ENCODE peak calls at places on chromosomes 5 and 9, in four cellular contexts. R is K562, L is HepG2, B is GM12878. J is an unnamed sample.

GRCh38 chr5:126647071-126647470 is 46.3 kb downstream of the PHAX start:
- DNase-seq in R (no peak), L (no peak), B (no peak), J (no peak)

GRCh38 chr9:108048406-108049025 is 558.9 kb upstream of the KLF4 start:
- DNase-seq in R (no peak), L (no peak), B (no peak), J (no peak)

GRCh38 chr5:177111720-177112394 is 21.7 kb upstream of the NSD1 start:
- DNase-seq in R (peak), L (peak), B (no peak), J (peak)

GRCh38 chr5:77168884-77169254 is 41.6 kb upstream of the PDE8B start:
- DNase-seq in R (peak), L (no peak), B (no peak), J (no peak)

GRCh38 chr9:114098660-114099522 is at the start of gene KIF12:
- DNase-seq in R (peak), L (peak), B (no peak), J (peak)

GRCh38 chr5:72042097-72042496 is 65.2 kb upstream of the MAP1B start:
- DNase-seq in R (no peak), L (no peak), B (no peak), J (no peak)

GRCh38 chr9:4615251-4615650 is 46.8 kb upstream of the PLPP6 start:
- DNase-seq in R (no peak), L (no peak), B (no peak), J (no peak)

GRCh38 chr9:16023466-16023865 is 470.6 kb downstream of the CCDC171 start:
- DNase-seq in R (no peak), L (no peak), B (no peak), J (no peak)

GRCh38 chr9:118091676-118092490 is 387.7 kb downstream of the TLR4 start:
- DNase-seq in R (no peak), L (no peak), B (no peak), J (no peak)

GRCh38 chr9:109705515-109705914 is 74.5 kb upstream of the PALM2AKAP2 start:
- DNase-seq in R (no peak), L (peak), B (no peak), J (no peak)

GRCh38 chr9:124574944-124575343 is 67.7 kb upstream of the NR5A1 start:
- DNase-seq in R (no peak), L (peak), B (no peak), J (no peak)

GRCh38 chr9:85408494-85408893 is 333.3 kb downstream of the AGTPBP1 start:
- DNase-seq in R (no peak), L (peak), B (no peak), J (no peak)

GRCh38 chr9:92986175-92987110 is 39.1 kb downstream of the FGD3 start:
- DNase-seq in R (no peak), L (no peak), B (no peak), J (no peak)

GRCh38 chr5:137858223-137858916 is 9.3 kb upstream of the MYOT start:
- DNase-seq in R (no peak), L (no peak), B (peak), J (no peak)

GRCh38 chr5:68315679-68316271 is 100.2 kb downstream of the PIK3R1 start:
- DNase-seq in R (no peak), L (no peak), B (peak), J (peak)

GRCh38 chr9:134419684-134420076 is 93.4 kb downstream of the RXRA start:
- DNase-seq in R (peak), L (no peak), B (no peak), J (peak)

GRCh38 chr5:66989781-66990180 is 206.8 kb downstream of the CD180 start:
- DNase-seq in R (no peak), L (no peak), B (no peak), J (no peak)

GRCh38 chr9:125750656-125751035 is 3.5 kb downstream of the PBX3 start:
- DNase-seq in R (no peak), L (no peak), B (no peak), J (no peak)

GRCh38 chr5:96641368-96641767 is 20.8 kb upstream of the CAST start:
- DNase-seq in R (no peak), L (no peak), B (no peak), J (no peak)

GRCh38 chr5:169826618-169827017 is 153.7 kb downstream of the INSYN2B start:
- DNase-seq in R (peak), L (no peak), B (no peak), J (peak)

GRCh38 chr9:120445974-120446373 is 134.0 kb downstream of the CDK5RAP2 start:
- DNase-seq in R (no peak), L (no peak), B (no peak), J (no peak)

GRCh38 chr5:32100903-32101302 is 73.2 kb downstream of the GOLPH3 start:
- DNase-seq in R (no peak), L (no peak), B (no peak), J (no peak)

GRCh38 chr5:157142317-157143126 is at the start of gene MED7:
- DNase-seq in R (peak), L (peak), B (peak), J (peak)

GRCh38 chr9:104362912-104363472 is 141.1 kb upstream of the OR13F1 start:
- DNase-seq in R (no peak), L (no peak), B (no peak), J (no peak)

GRCh38 chr9:85973238-85973637 is 32.3 kb downstream of the NAA35 start:
- DNase-seq in R (no peak), L (no peak), B (no peak), J (no peak)

GRCh38 chr5:132427285-132428146 is 58.0 kb downstream of the SLC22A5 start:
- DNase-seq in R (no peak), L (no peak), B (no peak), J (no peak)

GRCh38 chr5:35229076-35230042 is 928 bp downstream of the PRLR start:
- DNase-seq in R (no peak), L (peak), B (no peak), J (peak)

GRCh38 chr5:23977996-23978395 is 470.6 kb downstream of the PRDM9 start:
- DNase-seq in R (peak), L (peak), B (no peak), J (peak)

GRCh38 chr9:101508203-101508602 is 25.4 kb upstream of the RNF20 start:
- DNase-seq in R (no peak), L (no peak), B (no peak), J (no peak)

GRCh38 chr9:19229725-19230355 is 653 bp upstream of the DENND4C start:
- DNase-seq in R (no peak), L (peak), B (no peak), J (peak)

GRCh38 chr5:137533963-137534362 is 34.8 kb upstream of the SPOCK1 start:
- DNase-seq in R (no peak), L (no peak), B (no peak), J (no peak)

GRCh38 chr9:16029056-16029615 is 476.3 kb downstream of the CCDC171 start:
- DNase-seq in R (no peak), L (no peak), B (no peak), J (no peak)

GRCh38 chr9:111179577-111179976 is 141.3 kb upstream of the LPAR1 start:
- DNase-seq in R (no peak), L (no peak), B (peak), J (no peak)

GRCh38 chr5:173326501-173326960 is 1.7 kb downstream of the STC2 start:
- DNase-seq in R (peak), L (no peak), B (no peak), J (no peak)

GRCh38 chr5:146467729-146468128 is 20.6 kb downstream of the TCERG1 start:
- DNase-seq in R (no peak), L (no peak), B (no peak), J (no peak)

GRCh38 chr5:82165740-82166530 is 112.2 kb downstream of the RPS23 start:
- DNase-seq in R (peak), L (peak), B (peak), J (peak)

GRCh38 chr5:35815089-35815936 is 41.4 kb upstream of the IL7R start:
- DNase-seq in R (peak), L (peak), B (no peak), J (peak)

GRCh38 chr5:147017191-147017590 is 138.6 kb upstream of the PPP2R2B start:
- DNase-seq in R (no peak), L (no peak), B (no peak), J (no peak)

GRCh38 chr5:56302027-56302426 is 68.9 kb upstream of the ANKRD55 start:
- DNase-seq in R (no peak), L (peak), B (no peak), J (no peak)

GRCh38 chr5:135965504-135965903 is 10.7 kb upstream of the LECT2 start:
- DNase-seq in R (no peak), L (no peak), B (no peak), J (no peak)

GRCh38 chr5:135966165-135966564 is 11.4 kb upstream of the LECT2 start:
- DNase-seq in R (no peak), L (no peak), B (no peak), J (no peak)

GRCh38 chr5:135966790-135967189 is 12.0 kb upstream of the LECT2 start:
- DNase-seq in R (no peak), L (no peak), B (no peak), J (no peak)

GRCh38 chr5:135964670-135965320 is 10.0 kb upstream of the LECT2 start:
- DNase-seq in R (no peak), L (no peak), B (no peak), J (no peak)
- TF ChIP-seq CREM in R (no peak), L (no peak), B (no peak), J (no peak)

DNA sequence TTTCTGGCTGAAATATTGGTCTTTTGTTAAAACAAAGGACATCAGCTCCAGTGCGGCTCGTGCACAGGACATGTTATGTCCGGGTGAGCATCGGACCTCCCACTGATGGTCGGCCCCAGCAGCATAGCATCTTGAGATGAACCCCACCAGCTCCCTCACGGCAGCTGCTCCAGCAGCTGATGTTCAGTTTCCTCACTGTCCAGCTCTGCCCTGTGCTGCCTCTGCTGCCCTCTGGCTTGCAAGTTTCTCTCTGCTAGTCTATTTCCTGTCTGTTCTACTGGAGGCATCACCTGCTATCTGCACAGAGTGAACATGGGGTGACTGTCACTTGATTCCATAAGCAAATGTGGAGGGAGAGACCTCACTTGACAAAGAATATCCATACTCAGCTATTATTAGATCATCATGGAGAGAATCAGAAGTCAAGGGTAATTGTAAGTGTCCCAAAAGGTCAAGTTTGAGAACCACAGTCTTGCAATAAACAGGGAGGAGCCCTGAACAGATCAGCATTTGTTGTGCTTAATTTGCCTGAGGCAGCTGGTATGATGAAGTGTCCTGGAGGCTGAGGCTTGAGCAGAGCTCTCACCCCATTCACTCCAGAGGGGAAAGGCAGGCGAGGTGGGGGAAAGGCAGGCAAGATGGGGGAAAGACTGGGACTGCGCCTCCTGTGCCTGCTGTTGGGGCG is 702.8 kb downstream of the SEMA5A start:
- DNase-seq in R (no peak), L (no peak), B (no peak), J (no peak)
- TF ChIP-seq CREM in R (no peak), L (no peak), B (no peak), J (no peak)

DNA sequence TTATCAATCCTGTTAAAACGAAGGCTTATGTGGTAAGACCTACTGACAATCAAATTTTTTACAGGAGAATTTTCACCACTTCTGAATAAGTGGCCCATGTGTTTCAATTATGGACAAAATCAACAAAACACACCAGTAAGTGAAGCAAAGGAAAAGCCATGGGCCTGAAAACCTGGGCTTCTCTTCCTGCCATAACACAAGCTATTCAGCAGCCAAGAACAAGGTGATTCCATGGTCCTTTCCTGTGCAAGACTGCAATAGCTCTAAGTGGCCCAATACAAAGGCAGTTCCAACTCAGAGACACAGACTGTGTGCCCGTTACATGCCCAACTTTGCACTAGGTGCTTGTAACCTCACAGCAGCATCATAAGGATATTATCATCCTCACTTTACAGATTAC is 168.5 kb downstream of the EPB41L4A start:
- DNase-seq in R (no peak), L (no peak), B (no peak), J (no peak)
- TF ChIP-seq CREM in R (no peak), L (no peak), B (no peak), J (no peak)

GRCh38 chr9:91048739-91049138 is 247.1 kb downstream of the SYK start:
- DNase-seq in R (no peak), L (no peak), B (no peak), J (no peak)
- TF ChIP-seq CREM in R (no peak), L (no peak), B (no peak), J (no peak)

DNA sequence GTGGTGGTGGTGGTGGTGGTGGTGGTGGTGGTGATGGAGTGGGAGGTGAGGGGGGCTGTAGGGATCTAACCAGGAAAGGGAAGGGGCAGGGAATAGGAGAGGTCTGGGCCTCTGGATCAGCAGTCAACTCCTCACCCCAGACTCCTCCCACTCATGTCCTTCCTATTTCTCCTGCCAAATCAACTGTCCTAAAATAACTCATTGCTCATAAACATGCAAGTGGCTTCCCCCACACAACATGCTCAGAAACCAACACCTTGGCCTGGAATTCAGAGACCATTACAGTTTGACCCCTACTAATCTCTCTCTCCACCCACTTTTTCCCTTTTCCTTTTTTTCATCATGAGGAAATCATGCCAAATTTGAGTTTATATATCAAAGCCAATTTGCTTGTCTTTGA is 8.4 kb upstream of the FSD1L start:
- DNase-seq in R (no peak), L (no peak), B (no peak), J (no peak)
- TF ChIP-seq CREM in R (no peak), L (no peak), B (no peak), J (no peak)

J was measured in WTC11.